ENCODE peak calls at places on chromosomes 12 and 14, in six cellular contexts. H, J, T, K, O and Z are unnamed samples. For H3K27me3, the result is how much of the 10 kb centered on the place peaks cover.

GRCh38 chr12:108677381-108677780 is 43.7 kb upstream of the SELPLG start:
- DNase-seq in H (no peak), J (no peak), T (no peak), K (no peak), O (no peak), Z (no peak)

GRCh38 chr14:59570122-59570521 is 6.5 kb downstream of the CCDC175 start:
- DNase-seq in H (no peak), J (no peak), T (no peak), K (no peak), O (peak), Z (no peak)

GRCh38 chr14:92978229-92979021 is 55.5 kb downstream of the CHGA start:
- DNase-seq in H (no peak), J (no peak), T (no peak), K (no peak), O (no peak), Z (no peak)

GRCh38 chr14:57492859-57493258 is 798 bp downstream of the CCDC198 start:
- DNase-seq in H (no peak), J (no peak), T (no peak), K (peak), O (peak), Z (peak)

GRCh38 chr14:44897844-44898151 is 63.9 kb downstream of the KLHL28 start:
- DNase-seq in H (no peak), J (no peak), T (no peak), K (no peak), O (peak), Z (peak)

GRCh38 chr12:117596968-117597367 is 235.5 kb upstream of the NOS1 start:
- DNase-seq in H (no peak), J (no peak), T (no peak), K (no peak), O (peak), Z (no peak)

GRCh38 chr12:109293106-109293505 is 16.0 kb downstream of the FOXN4 start:
- DNase-seq in H (no peak), J (no peak), T (no peak), K (no peak), O (no peak), Z (no peak)

GRCh38 chr12:41334390-41334789 is 146.3 kb downstream of the PDZRN4 start:
- DNase-seq in H (no peak), J (no peak), T (no peak), K (no peak), O (no peak), Z (no peak)

GRCh38 chr14:94536836-94537235 is 24.4 kb upstream of the SERPINA4 start:
- DNase-seq in H (no peak), J (no peak), T (no peak), K (no peak), O (peak), Z (peak)

GRCh38 chr12:14473707-14474287 is 93.9 kb downstream of the PLBD1 start:
- DNase-seq in H (no peak), J (peak), T (no peak), K (peak), O (peak), Z (peak)

GRCh38 chr12:75694891-75695290 is 183.5 kb upstream of the KRR1 start:
- DNase-seq in H (no peak), J (no peak), T (no peak), K (peak), O (peak), Z (peak)

GRCh38 chr12:88029093-88029665 is at the start of gene C12orf50:
- DNase-seq in H (no peak), J (no peak), T (no peak), K (no peak), O (no peak), Z (peak)

GRCh38 chr12:29711381-29711780 is 72.4 kb downstream of the TMTC1 start:
- DNase-seq in H (no peak), J (no peak), T (no peak), K (no peak), O (no peak), Z (no peak)

GRCh38 chr12:18703326-18703725 is 34.5 kb downstream of the PLCZ1 start:
- DNase-seq in H (no peak), J (no peak), T (no peak), K (no peak), O (no peak), Z (no peak)

GRCh38 chr12:129067482-129067881 is 214.2 kb downstream of the GLT1D1 start:
- DNase-seq in H (no peak), J (no peak), T (no peak), K (peak), O (no peak), Z (no peak)

GRCh38 chr14:28760431-28760996 is 6.1 kb upstream of the FOXG1 start:
- DNase-seq in H (no peak), J (no peak), T (no peak), K (no peak), O (no peak), Z (no peak)
- H3K27me3 ChIP-seq in H (under half), J (under half), T (under half), K (half or more), O (half or more), Z (half or more)

GRCh38 chr12:8661751-8662150 is 875 bp downstream of the MFAP5 start:
- DNase-seq in H (no peak), J (no peak), T (no peak), K (peak), O (no peak), Z (no peak)

GRCh38 chr12:8661016-8661415 is 1.6 kb downstream of the MFAP5 start:
- DNase-seq in H (no peak), J (no peak), T (no peak), K (peak), O (no peak), Z (no peak)

GRCh38 chr12:8665729-8666128 is 3.1 kb upstream of the MFAP5 start:
- DNase-seq in H (no peak), J (no peak), T (no peak), K (no peak), O (no peak), Z (no peak)

GRCh38 chr12:8664228-8664963 is 1.8 kb upstream of the MFAP5 start:
- DNase-seq in H (no peak), J (no peak), T (no peak), K (peak), O (no peak), Z (no peak)

GRCh38 chr12:8662592-8662991 is at the start of gene MFAP5:
- DNase-seq in H (no peak), J (no peak), T (no peak), K (peak), O (no peak), Z (peak)
- H3K4me3 ChIP-seq in H (peak), J (no peak), T (no peak), K (no peak), O (no peak), Z (no peak)

DNA sequence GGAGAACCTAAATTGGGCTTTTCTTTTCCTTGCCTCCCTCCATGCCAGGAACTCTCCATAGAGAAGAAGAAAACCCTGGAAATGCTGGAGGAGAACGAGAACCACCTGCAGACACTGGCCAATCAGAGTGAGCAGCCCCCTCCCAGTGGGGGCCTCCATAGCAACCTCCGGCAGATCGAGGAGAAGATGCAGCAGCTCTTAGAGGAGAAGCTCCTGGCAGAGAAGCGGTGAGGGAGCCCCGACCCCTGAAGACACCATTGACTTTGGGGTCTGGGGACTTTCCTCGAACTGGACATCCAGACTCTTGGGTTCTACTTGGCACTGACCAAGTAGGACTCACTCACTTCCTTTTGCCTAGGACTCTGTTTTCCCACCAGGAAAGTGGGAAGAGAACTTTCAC is 41.4 kb downstream of the PLEKHD1 start:
- DNase-seq in H (no peak), J (no peak), T (no peak), K (no peak), O (no peak), Z (no peak)
- H3K27me3 ChIP-seq in H (under half), J (under half), T (under half), K (under half), O (half or more), Z (under half)

GRCh38 chr14:50225974-50226297 is 5.4 kb downstream of the SOS2 start:
- DNase-seq in H (no peak), J (no peak), T (no peak), K (no peak), O (no peak), Z (no peak)
- H3K4me3 ChIP-seq in H (no peak), J (no peak), T (no peak), K (no peak), O (no peak), Z (no peak)

DNA sequence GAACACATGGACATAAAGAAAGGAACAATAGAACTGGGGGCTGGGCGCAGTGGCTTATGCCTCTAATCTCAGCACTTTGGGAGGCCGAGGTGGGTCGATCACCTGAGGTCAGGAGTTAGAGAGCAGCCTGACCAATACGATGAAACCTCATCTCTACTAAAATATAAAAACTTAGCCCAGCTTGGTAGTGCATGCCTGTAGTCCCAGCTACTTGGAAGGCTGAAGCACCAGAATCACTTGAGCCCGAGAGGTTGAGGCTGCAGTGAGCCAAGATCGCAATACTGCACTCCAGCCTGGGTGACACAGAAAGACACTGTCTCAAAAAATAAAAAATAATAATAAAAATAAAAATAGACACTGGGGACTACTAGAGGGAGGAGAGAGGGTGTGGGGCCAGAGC is 154.5 kb downstream of the SEC23A start:
- DNase-seq in H (no peak), J (no peak), T (no peak), K (no peak), O (no peak), Z (no peak)
- H3K27me3 ChIP-seq in H (under half), J (under half), T (under half), K (under half), O (under half), Z (under half)

DNA sequence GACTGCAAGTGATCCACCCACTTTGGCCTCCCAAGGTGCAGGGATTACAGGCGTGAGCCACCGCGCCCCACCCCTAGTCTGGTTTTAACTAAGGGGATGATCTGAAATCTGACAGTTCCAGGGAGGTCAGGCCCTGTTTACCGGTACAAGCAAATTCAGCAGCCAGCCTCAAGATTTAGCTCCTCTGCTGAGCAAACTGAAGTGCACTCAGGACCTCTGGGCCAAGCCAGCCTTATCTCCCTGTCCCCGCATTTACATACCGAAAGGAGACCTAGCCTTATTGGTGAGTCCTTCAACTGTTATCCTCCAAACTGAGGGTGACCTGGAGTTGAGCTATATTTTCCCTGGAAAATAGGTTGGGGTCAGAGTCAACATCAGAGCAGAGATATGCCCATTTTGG is 835 bp upstream of the ABHD4 start:
- DNase-seq in H (no peak), J (no peak), T (no peak), K (no peak), O (no peak), Z (no peak)
- H3K4me3 ChIP-seq in H (no peak), J (peak), T (no peak), K (peak), O (peak), Z (no peak)

GRCh38 chr14:99266181-99267178 is 5.5 kb downstream of the BCL11B start:
- DNase-seq in H (peak), J (peak), T (peak), K (peak), O (peak), Z (peak)

GRCh38 chr14:99264691-99265090 is 7.3 kb downstream of the BCL11B start:
- DNase-seq in H (no peak), J (peak), T (peak), K (no peak), O (no peak), Z (no peak)

GRCh38 chr14:99263564-99264330 is 8.2 kb downstream of the BCL11B start:
- DNase-seq in H (no peak), J (peak), T (no peak), K (no peak), O (no peak), Z (no peak)

GRCh38 chr14:99267871-99268775 is 3.9 kb downstream of the BCL11B start:
- DNase-seq in H (no peak), J (peak), T (peak), K (no peak), O (no peak), Z (no peak)

DNA sequence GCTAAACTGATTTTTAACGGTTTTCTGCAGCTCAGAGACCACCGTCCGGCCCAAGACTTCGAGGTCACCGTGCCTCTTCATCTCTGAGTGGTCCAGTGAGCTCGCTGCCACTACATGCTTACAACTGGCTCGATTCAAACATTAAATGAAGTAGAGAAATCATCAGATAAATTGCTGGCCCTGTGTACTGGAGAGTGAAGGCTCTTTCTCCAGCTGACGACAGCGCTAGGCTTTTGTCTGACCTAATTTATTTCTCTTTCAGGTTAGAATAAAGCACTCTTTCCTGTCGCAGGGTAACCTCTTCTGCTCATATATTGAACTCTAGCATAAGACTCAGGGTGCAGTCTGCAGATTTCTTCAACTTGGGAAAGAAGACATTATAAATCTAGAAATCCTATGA is 6.4 kb downstream of the BCL11B start:
- DNase-seq in H (no peak), J (peak), T (peak), K (no peak), O (no peak), Z (no peak)
- H3K27me3 ChIP-seq in H (under half), J (under half), T (under half), K (under half), O (half or more), Z (under half)

DNA sequence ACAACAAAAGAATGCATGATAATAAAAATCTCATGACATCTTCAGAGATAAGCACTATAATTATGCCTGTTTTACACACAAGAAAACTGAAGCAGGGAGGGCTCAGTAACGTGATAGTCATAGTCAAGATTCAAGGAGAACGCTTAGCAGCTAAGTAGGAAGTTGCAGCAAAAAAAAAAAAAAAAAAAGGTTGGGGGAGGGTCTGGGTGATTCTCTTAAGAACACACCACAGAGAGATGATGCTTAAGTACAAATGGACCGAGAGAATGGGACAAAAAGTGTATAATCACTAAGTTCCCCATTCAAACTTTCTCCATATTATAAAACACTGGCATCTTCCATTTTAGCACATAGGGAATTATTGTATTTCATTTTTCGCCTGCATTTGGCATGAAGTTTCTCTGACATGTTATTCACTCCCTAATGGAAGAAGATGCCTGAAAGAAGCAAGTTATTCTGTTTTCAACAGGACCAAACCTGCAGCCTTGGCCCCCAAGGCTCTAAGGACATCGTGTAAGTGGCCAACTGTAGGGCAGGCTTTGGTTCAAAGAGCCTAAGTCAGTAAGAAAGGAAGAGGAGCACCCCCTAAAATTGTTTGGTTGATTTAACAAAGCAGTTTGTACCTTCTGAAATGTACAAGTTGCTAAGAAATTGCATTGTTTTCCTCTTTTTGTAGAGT is 142.9 kb upstream of the TMPO start:
- DNase-seq in H (no peak), J (no peak), T (no peak), K (no peak), O (no peak), Z (no peak)
- H3K4me3 ChIP-seq in H (no peak), J (no peak), T (no peak), K (no peak), O (no peak), Z (no peak)

DNA sequence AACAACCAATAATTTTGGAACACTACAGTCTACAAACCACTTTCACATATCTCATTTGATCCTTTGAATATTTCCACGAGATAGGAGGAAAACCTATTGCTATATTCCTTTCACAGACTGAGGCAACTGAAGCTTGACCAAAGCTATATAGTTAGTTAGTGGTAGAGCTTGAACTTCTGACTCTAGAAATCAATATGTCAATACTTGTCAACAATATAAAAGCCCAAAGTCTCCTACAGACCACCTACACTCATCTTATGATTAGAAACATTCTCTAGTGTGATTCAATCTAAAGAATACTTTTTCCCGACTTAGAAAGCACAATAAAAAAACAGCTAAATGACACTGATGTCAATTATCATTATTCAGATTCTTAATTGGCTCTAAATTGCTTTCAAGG is 139.4 kb downstream of the RPS29 start:
- DNase-seq in H (no peak), J (no peak), T (no peak), K (no peak), O (no peak), Z (no peak)
- H3K27me3 ChIP-seq in H (under half), J (under half), T (under half), K (under half), O (under half), Z (under half)

GRCh38 chr12:64757778-64758177 is 1.4 kb downstream of the GNS start:
- DNase-seq in H (no peak), J (no peak), T (no peak), K (no peak), O (no peak), Z (no peak)
- H3K4me3 ChIP-seq in H (peak), J (no peak), T (no peak), K (peak), O (peak), Z (no peak)